ENCODE peak calls at places on chromosome 20, in eight cellular contexts. N is epithelial cell of esophagus, Z is cardiac fibroblast, A is neural progenitor cell, V is HCT116, I is cardiac muscle cell, U is neural crest cell, O is foreskin fibroblast. M is an unnamed sample.

GRCh38 chr20:48350291-48350988 is 477.4 kb downstream of the PREX1 start:
- DNase-seq in N (no peak), Z (no peak), A (peak), V (no peak), I (peak), U (no peak), O (no peak), M (no peak)

GRCh38 chr20:7828437-7828836 is 111.8 kb downstream of the HAO1 start:
- DNase-seq in N (no peak), Z (peak), A (no peak), V (no peak), I (peak), U (no peak), O (no peak), M (no peak)

GRCh38 chr20:43046946-43047345 is 142.8 kb downstream of the PTPRT start:
- DNase-seq in N (no peak), Z (no peak), A (no peak), V (no peak), I (no peak), U (no peak), O (no peak), M (no peak)

GRCh38 chr20:63150911-63151531 is 64.9 kb downstream of the YTHDF1 start:
- DNase-seq in N (no peak), Z (no peak), A (no peak), V (no peak), I (no peak), U (no peak), O (no peak), M (no peak)

GRCh38 chr20:13822459-13822858 is 37.6 kb downstream of the NDUFAF5 start:
- DNase-seq in N (no peak), Z (no peak), A (peak), V (no peak), I (no peak), U (no peak), O (no peak), M (no peak)

GRCh38 chr20:10565922-10566897 is 107.6 kb downstream of the JAG1 start:
- DNase-seq in N (peak), Z (peak), A (no peak), V (no peak), I (peak), U (no peak), O (no peak), M (no peak)

GRCh38 chr20:24657211-24657610 is 187.8 kb downstream of the SYNDIG1 start:
- DNase-seq in N (no peak), Z (peak), A (no peak), V (no peak), I (peak), U (no peak), O (peak), M (no peak)

GRCh38 chr20:50475879-50476292 is 34.3 kb upstream of the PTPN1 start:
- DNase-seq in N (peak), Z (peak), A (no peak), V (no peak), I (peak), U (no peak), O (peak), M (no peak)

GRCh38 chr20:50009521-50010454 is 27.0 kb downstream of the SNAI1 start:
- DNase-seq in N (no peak), Z (no peak), A (peak), V (no peak), I (no peak), U (no peak), O (no peak), M (no peak)

GRCh38 chr20:23609486-23610109 is 3.9 kb upstream of the CST9 start:
- DNase-seq in N (no peak), Z (no peak), A (peak), V (no peak), I (no peak), U (no peak), O (no peak), M (no peak)

GRCh38 chr20:62925420-62926228 is 681 bp downstream of the DIDO1 start:
- DNase-seq in N (peak), Z (peak), A (peak), V (no peak), I (peak), U (peak), O (peak), M (no peak)

GRCh38 chr20:46965477-46965876 is 70.8 kb downstream of the EYA2 start:
- DNase-seq in N (peak), Z (no peak), A (no peak), V (no peak), I (no peak), U (no peak), O (no peak), M (no peak)

GRCh38 chr20:53870426-53871199 is 199.8 kb downstream of the BCAS1 start:
- DNase-seq in N (no peak), Z (no peak), A (no peak), V (no peak), I (no peak), U (no peak), O (peak), M (no peak)

GRCh38 chr20:44967207-44967807 is 995 bp downstream of the STK4 start:
- DNase-seq in N (peak), Z (no peak), A (no peak), V (no peak), I (peak), U (no peak), O (peak), M (peak)

GRCh38 chr20:49969946-49970345 is 12.8 kb upstream of the SNAI1 start:
- DNase-seq in N (peak), Z (no peak), A (no peak), V (no peak), I (no peak), U (no peak), O (no peak), M (no peak)

GRCh38 chr20:62832212-62832922 is 15.5 kb downstream of the COL9A3 start:
- DNase-seq in N (no peak), Z (no peak), A (no peak), V (peak), I (no peak), U (no peak), O (no peak), M (no peak)

GRCh38 chr20:36700438-36700837 is 45.5 kb downstream of the NDRG3 start:
- DNase-seq in N (no peak), Z (no peak), A (no peak), V (no peak), I (no peak), U (no peak), O (no peak), M (no peak)
- TF ChIP-seq CTCF in N (no peak), Z (no peak), A (no peak), V (no peak), I (no peak), U (no peak), O (no peak), M (no peak)

GRCh38 chr20:12354725-12355124 is 437.0 kb downstream of the BTBD3 start:
- DNase-seq in N (no peak), Z (peak), A (no peak), V (no peak), I (peak), U (no peak), O (no peak), M (no peak)

GRCh38 chr20:12355185-12355584 is 437.5 kb downstream of the BTBD3 start:
- DNase-seq in N (no peak), Z (no peak), A (no peak), V (no peak), I (no peak), U (no peak), O (no peak), M (no peak)

GRCh38 chr20:12358006-12358654 is 440.4 kb downstream of the BTBD3 start:
- DNase-seq in N (peak), Z (peak), A (peak), V (no peak), I (peak), U (no peak), O (no peak), M (no peak)

DNA sequence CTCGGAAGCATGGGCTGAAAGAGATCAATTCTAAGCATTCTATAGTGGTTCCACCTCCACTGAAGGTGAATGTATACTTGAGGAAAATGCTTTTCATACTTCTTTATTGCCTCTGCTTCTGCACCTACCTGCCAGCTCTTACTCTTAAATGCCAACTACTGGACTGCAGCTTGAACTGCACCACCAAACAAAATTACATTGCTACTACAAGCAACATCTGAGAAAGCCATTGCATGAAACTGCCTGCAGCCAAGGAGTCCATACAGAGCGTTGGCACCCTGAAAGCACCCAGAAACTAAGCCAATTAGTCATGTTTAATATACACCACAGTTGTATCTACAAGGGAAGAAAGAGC is 440.9 kb downstream of the BTBD3 start:
- DNase-seq in N (peak), Z (no peak), A (no peak), V (no peak), I (peak), U (no peak), O (no peak), M (no peak)
- TF ChIP-seq CTCF in N (peak), Z (no peak), A (no peak), V (no peak), I (peak), U (no peak), O (no peak), M (no peak)

DNA sequence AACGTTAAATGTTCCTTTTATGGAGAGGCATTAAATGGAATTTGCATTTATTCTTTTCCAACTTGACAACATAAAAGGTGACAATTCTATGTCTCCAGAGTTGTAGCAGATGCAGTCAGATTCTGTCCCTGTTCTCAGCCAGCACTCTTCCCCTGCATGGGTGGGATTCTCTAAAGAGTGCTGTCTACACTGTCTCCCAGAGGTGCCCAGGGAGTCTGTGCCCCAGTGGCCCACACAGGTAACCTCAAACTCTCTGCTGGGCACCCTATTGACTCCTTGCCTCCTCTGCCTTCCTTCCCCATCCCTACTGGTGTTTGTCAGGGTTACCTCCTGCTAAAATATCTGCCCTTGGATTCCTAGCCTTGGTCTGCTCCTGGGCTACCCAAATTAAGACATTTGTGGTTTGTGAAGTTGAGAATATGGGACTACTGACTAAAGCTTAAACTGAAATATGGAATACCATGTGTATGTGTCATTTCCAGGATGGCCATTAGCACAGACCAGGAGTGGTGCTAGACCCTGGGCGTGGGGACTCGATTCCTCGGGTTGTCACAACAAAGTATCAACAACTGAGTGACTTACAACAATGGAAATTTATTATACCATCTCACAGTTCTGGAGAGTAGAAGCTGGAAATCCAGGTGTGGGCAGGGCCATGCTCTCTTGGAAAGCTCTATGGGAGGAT is 284.8 kb downstream of the CDH26 start:
- DNase-seq in N (peak), Z (no peak), A (no peak), V (no peak), I (no peak), U (no peak), O (peak), M (peak)
- TF ChIP-seq CTCF in N (no peak), Z (no peak), A (no peak), V (no peak), I (no peak), U (no peak), O (no peak), M (no peak)

GRCh38 chr20:12573428-12573827 is 435.3 kb upstream of the SPTLC3 start:
- DNase-seq in N (peak), Z (no peak), A (no peak), V (no peak), I (no peak), U (no peak), O (no peak), M (no peak)

GRCh38 chr20:12575352-12576095 is 433.2 kb upstream of the SPTLC3 start:
- DNase-seq in N (peak), Z (peak), A (no peak), V (no peak), I (peak), U (no peak), O (no peak), M (no peak)

GRCh38 chr20:12564982-12565381 is 443.8 kb upstream of the SPTLC3 start:
- DNase-seq in N (no peak), Z (no peak), A (no peak), V (no peak), I (no peak), U (no peak), O (no peak), M (no peak)

GRCh38 chr20:12566596-12566995 is 442.2 kb upstream of the SPTLC3 start:
- DNase-seq in N (no peak), Z (no peak), A (no peak), V (no peak), I (no peak), U (no peak), O (no peak), M (no peak)

DNA sequence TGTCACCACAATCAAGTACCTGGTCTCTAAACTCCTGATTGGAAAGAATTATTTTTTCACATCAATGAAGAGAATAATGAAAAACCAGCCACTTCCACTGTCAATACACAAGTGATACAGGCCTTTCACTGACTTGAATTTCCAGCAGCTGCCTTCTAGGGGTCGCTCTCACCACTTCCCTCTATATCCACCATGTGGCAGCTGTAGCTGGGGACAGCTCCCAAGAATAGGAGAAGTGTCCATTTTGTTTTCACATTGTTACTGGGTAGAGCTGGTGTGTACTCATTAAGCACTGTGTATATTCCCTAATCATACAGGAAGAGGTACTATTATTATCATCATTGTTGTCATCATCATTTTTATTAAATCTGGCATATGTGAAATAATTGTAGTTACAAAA is 438.4 kb upstream of the SPTLC3 start:
- DNase-seq in N (peak), Z (no peak), A (peak), V (no peak), I (peak), U (peak), O (no peak), M (no peak)
- TF ChIP-seq CTCF in N (peak), Z (no peak), A (peak), V (peak), I (peak), U (peak), O (no peak), M (no peak)

GRCh38 chr20:37096415-37097039 is 730 bp upstream of the RBL1 start:
- DNase-seq in N (no peak), Z (peak), A (peak), V (no peak), I (no peak), U (no peak), O (no peak), M (no peak)
- TF ChIP-seq CTCF in N (no peak), Z (no peak), A (no peak), V (no peak), I (no peak), U (no peak), O (no peak), M (no peak)

GRCh38 chr20:36830791-36831691 is 44.9 kb upstream of the TLDC2 start:
- DNase-seq in N (no peak), Z (peak), A (no peak), V (no peak), I (peak), U (no peak), O (peak), M (peak)
- TF ChIP-seq CTCF in N (peak), Z (peak), A (peak), V (peak), I (peak), U (peak), O (peak), M (peak)

GRCh38 chr20:52864895-52865590 is 107.1 kb upstream of the TSHZ2 start:
- DNase-seq in N (peak), Z (no peak), A (no peak), V (no peak), I (no peak), U (no peak), O (no peak), M (no peak)
- TF ChIP-seq CTCF in N (no peak), Z (no peak), A (no peak), V (no peak), I (no peak), U (no peak), O (no peak), M (no peak)

DNA sequence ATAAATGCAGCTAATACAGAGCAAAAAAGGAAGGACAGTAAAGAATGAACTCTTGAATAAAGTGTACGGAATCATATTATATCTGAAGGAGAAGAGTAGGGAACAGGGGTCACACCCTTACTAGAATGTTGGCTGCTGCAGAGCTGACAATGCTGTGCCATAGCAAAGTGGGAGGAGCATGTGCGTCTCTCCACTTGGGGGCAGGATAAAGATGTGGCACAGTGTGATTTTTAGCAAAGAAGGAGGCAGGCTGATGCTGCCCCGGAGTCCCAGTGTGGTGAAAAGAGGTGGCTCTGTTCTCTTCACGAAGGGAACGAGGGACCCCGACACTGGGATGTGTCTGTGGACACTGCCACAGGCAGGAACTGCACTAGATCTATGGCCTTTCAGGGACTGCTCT is 67.5 kb downstream of the INSM1 start:
- DNase-seq in N (no peak), Z (no peak), A (peak), V (no peak), I (no peak), U (no peak), O (no peak), M (no peak)
- TF ChIP-seq CTCF in N (no peak), Z (no peak), A (peak), V (no peak), I (no peak), U (no peak), O (no peak), M (no peak)

DNA sequence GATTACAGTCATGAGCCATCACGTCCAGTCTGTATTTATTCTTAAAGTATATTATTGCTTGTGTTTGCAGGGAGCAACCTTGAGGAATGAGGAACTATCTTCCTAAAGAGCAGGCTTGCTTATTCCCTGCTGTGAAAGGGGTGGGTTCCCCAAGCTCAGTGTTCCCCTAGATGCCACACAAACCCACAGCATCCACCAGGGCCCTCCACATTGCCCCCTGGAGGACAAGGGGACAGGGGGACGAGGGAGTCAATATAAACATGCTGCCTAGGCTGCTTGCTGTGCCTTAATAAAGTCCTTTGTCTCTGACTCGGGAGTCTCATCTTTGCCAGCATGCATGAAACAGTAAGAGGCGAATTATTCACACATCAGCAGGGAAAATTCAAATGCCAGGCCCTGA is 8.0 kb upstream of the IDH3B start:
- DNase-seq in N (no peak), Z (no peak), A (peak), V (no peak), I (no peak), U (no peak), O (no peak), M (no peak)
- TF ChIP-seq CTCF in N (peak), Z (peak), A (peak), V (peak), I (peak), U (no peak), O (no peak), M (peak)

DNA sequence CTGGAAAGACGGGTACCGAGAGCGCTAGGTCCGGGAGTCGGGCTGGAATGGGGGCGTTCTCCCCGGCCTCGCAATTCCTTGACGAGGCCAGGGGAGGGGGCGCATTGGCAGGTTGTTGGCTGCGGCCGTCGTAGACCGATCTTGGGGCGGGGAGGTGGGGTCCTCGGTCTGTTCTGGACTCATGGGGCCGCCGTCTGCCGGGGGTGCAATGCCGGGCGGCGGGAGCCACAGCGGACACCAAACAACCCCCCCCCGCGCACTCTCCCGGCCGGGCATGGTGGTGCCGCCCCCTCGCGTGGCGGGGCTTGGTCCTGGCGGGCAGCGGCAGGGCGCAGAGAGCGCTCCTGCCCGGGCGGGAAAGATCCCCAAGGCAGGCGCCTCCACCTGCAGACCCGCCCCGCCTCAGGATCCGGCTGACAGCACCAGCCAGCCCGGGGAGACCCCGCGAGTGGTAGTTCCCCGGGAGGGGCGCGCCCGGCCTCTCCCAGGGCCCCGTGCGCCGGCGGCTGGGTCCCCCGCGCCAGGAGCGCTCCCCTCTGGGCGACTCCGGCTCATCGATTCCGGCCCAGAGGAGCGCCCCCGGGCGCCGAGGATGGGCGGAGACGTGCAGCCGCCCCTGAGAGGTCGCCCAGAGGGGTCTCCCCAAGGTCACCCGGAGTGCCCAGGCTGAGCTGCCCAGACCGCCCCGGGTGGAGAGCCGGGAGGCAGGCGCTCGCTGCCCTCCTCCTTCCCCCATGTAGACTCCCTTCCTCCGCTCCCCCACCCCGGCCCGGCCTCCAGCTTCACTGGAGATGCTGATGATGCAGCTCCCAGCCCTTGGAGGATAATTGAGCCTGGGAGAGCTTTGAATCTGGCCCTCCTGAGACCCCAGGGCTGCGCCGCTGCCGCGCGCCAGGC is 709 bp downstream of the PPP1R16B start:
- DNase-seq in N (no peak), Z (no peak), A (peak), V (no peak), I (no peak), U (peak), O (peak), M (no peak)
- TF ChIP-seq CTCF in N (no peak), Z (no peak), A (peak), V (no peak), I (no peak), U (no peak), O (no peak), M (no peak)

M was measured in HFFc6.